ENCODE peak calls at places on chromosome 1, in six cellular contexts. One of them, this sample, is unnamed.

GRCh38 chr1:22171951-22172715 is 29.2 kb upstream of the WNT4 start:
- DNase-seq in NCI-H69: no peak
- DNase-seq in cardiac septum: no peak
- DNase-seq in iPS-NIHi11: peak; percentile 60
- DNase-seq in activated naive CD8-positive, alpha-beta T cell treated with anti-CD3 and anti-CD28 coated beads, Interleukin-2, amount 50 U/mL, for 24 hours: no peak
- DNase-seq in activated B cell treated with CpG ODN at 0.5 μM for 24 hours: no peak
- DNase-seq in this sample: no peak

GRCh38 chr1:67367370-67368345 is 60.0 kb downstream of the IL12RB2 start:
- DNase-seq in NCI-H69: peak; percentile 76
- DNase-seq in cardiac septum: no peak
- DNase-seq in iPS-NIHi11: peak; percentile 25
- DNase-seq in activated naive CD8-positive, alpha-beta T cell treated with anti-CD3 and anti-CD28 coated beads, Interleukin-2, amount 50 U/mL, for 24 hours: no peak
- DNase-seq in activated B cell treated with CpG ODN at 0.5 μM for 24 hours: no peak
- DNase-seq in this sample: no peak

GRCh38 chr1:20732071-20732587 is 374 bp downstream of the SH2D5 start:
- DNase-seq in NCI-H69: peak; percentile 87
- DNase-seq in cardiac septum: no peak
- DNase-seq in iPS-NIHi11: peak; percentile 96
- DNase-seq in activated naive CD8-positive, alpha-beta T cell treated with anti-CD3 and anti-CD28 coated beads, Interleukin-2, amount 50 U/mL, for 24 hours: peak; percentile 70
- DNase-seq in activated B cell treated with CpG ODN at 0.5 μM for 24 hours: peak; percentile 61
- DNase-seq in this sample: peak; percentile 56

GRCh38 chr1:184567648-184568047 is 180.8 kb downstream of the C1orf21 start:
- DNase-seq in NCI-H69: no peak
- DNase-seq in cardiac septum: no peak
- DNase-seq in iPS-NIHi11: no peak
- DNase-seq in activated naive CD8-positive, alpha-beta T cell treated with anti-CD3 and anti-CD28 coated beads, Interleukin-2, amount 50 U/mL, for 24 hours: no peak
- DNase-seq in activated B cell treated with CpG ODN at 0.5 μM for 24 hours: no peak
- DNase-seq in this sample: peak; percentile 52

GRCh38 chr1:223669003-223669402 is 3.5 kb upstream of the CAPN8 start:
- DNase-seq in NCI-H69: no peak
- DNase-seq in cardiac septum: no peak
- DNase-seq in iPS-NIHi11: no peak
- DNase-seq in activated naive CD8-positive, alpha-beta T cell treated with anti-CD3 and anti-CD28 coated beads, Interleukin-2, amount 50 U/mL, for 24 hours: no peak
- DNase-seq in activated B cell treated with CpG ODN at 0.5 μM for 24 hours: no peak
- DNase-seq in this sample: no peak

GRCh38 chr1:110187139-110187890 is 22.8 kb upstream of the KCNC4 start:
- DNase-seq in NCI-H69: peak; percentile 67
- DNase-seq in cardiac septum: no peak
- DNase-seq in iPS-NIHi11: no peak
- DNase-seq in activated naive CD8-positive, alpha-beta T cell treated with anti-CD3 and anti-CD28 coated beads, Interleukin-2, amount 50 U/mL, for 24 hours: no peak
- DNase-seq in activated B cell treated with CpG ODN at 0.5 μM for 24 hours: no peak
- DNase-seq in this sample: no peak

GRCh38 chr1:61053712-61054608 is 28.4 kb upstream of the NFIA start:
- DNase-seq in NCI-H69: peak; percentile 14
- DNase-seq in cardiac septum: peak; percentile 81
- DNase-seq in iPS-NIHi11: peak; percentile 28
- DNase-seq in activated naive CD8-positive, alpha-beta T cell treated with anti-CD3 and anti-CD28 coated beads, Interleukin-2, amount 50 U/mL, for 24 hours: peak; percentile 26
- DNase-seq in activated B cell treated with CpG ODN at 0.5 μM for 24 hours: no peak
- DNase-seq in this sample: no peak

GRCh38 chr1:49298304-49298703 is 521.6 kb upstream of the BEND5 start:
- DNase-seq in NCI-H69: peak; percentile 96
- DNase-seq in cardiac septum: no peak
- DNase-seq in iPS-NIHi11: no peak
- DNase-seq in activated naive CD8-positive, alpha-beta T cell treated with anti-CD3 and anti-CD28 coated beads, Interleukin-2, amount 50 U/mL, for 24 hours: no peak
- DNase-seq in activated B cell treated with CpG ODN at 0.5 μM for 24 hours: no peak
- DNase-seq in this sample: no peak

GRCh38 chr1:31651025-31651424 is 6.3 kb upstream of the PEF1 start:
- DNase-seq in NCI-H69: no peak
- DNase-seq in cardiac septum: no peak
- DNase-seq in iPS-NIHi11: no peak
- DNase-seq in activated naive CD8-positive, alpha-beta T cell treated with anti-CD3 and anti-CD28 coated beads, Interleukin-2, amount 50 U/mL, for 24 hours: no peak
- DNase-seq in activated B cell treated with CpG ODN at 0.5 μM for 24 hours: no peak
- DNase-seq in this sample: no peak

GRCh38 chr1:32361674-32362473 is 411 bp downstream of the FAM229A start:
- DNase-seq in NCI-H69: peak; percentile 27
- DNase-seq in cardiac septum: peak; percentile 82
- DNase-seq in iPS-NIHi11: peak; percentile 78
- DNase-seq in activated naive CD8-positive, alpha-beta T cell treated with anti-CD3 and anti-CD28 coated beads, Interleukin-2, amount 50 U/mL, for 24 hours: peak; percentile 26
- DNase-seq in activated B cell treated with CpG ODN at 0.5 μM for 24 hours: peak; percentile 46
- DNase-seq in this sample: no peak

GRCh38 chr1:38502772-38503171 is 356.8 kb downstream of the RRAGC start:
- DNase-seq in NCI-H69: no peak
- DNase-seq in cardiac septum: no peak
- DNase-seq in iPS-NIHi11: peak; percentile 61
- DNase-seq in activated naive CD8-positive, alpha-beta T cell treated with anti-CD3 and anti-CD28 coated beads, Interleukin-2, amount 50 U/mL, for 24 hours: no peak
- DNase-seq in activated B cell treated with CpG ODN at 0.5 μM for 24 hours: no peak
- DNase-seq in this sample: peak; percentile 71

GRCh38 chr1:89143484-89143883 is 17.6 kb upstream of the GBP2 start:
- DNase-seq in NCI-H69: no peak
- DNase-seq in cardiac septum: no peak
- DNase-seq in iPS-NIHi11: no peak
- DNase-seq in activated naive CD8-positive, alpha-beta T cell treated with anti-CD3 and anti-CD28 coated beads, Interleukin-2, amount 50 U/mL, for 24 hours: no peak
- DNase-seq in activated B cell treated with CpG ODN at 0.5 μM for 24 hours: no peak
- DNase-seq in this sample: no peak